ENCODE peak calls at places on chromosomes 2 and 18, in seven cellular contexts. R is hepatocyte, K is GM23338, G is MM.1S, L is Karpas-422, M is PC-3, Q is SK-N-SH. D is an unnamed sample. For H3K9me2, H3K4me1 and H3K27me3, the result is how much of the 10 kb centered on the place peaks cover.

GRCh38 chr18:887716-888115 is 17.0 kb upstream of the ADCYAP1 start:
- DNase-seq in R (no peak), K (no peak), G (no peak), L (no peak), M (peak), Q (no peak), D (no peak)

GRCh38 chr18:59075923-59076322 is 63.8 kb upstream of the SEC11C start:
- DNase-seq in R (no peak), K (no peak), G (no peak), L (no peak), M (no peak), Q (no peak), D (no peak)

GRCh38 chr2:26457695-26458364 is 20.1 kb downstream of the OTOF start:
- DNase-seq in R (no peak), K (no peak), G (no peak), L (no peak), M (no peak), Q (no peak), D (no peak)

GRCh38 chr2:24912523-24912922 is 7.5 kb downstream of the ADCY3 start:
- DNase-seq in R (no peak), K (no peak), G (no peak), L (no peak), M (no peak), Q (no peak), D (no peak)

GRCh38 chr2:216012133-216012829 is 1.1 kb downstream of the MREG start:
- DNase-seq in R (peak), K (no peak), G (no peak), L (no peak), M (peak), Q (peak), D (peak)

GRCh38 chr2:58479557-58480120 is 238.5 kb upstream of the FANCL start:
- DNase-seq in R (no peak), K (peak), G (no peak), L (no peak), M (no peak), Q (no peak), D (no peak)

GRCh38 chr2:28437918-28438317 is 45.3 kb downstream of the FOSL2 start:
- DNase-seq in R (no peak), K (no peak), G (no peak), L (no peak), M (no peak), Q (no peak), D (no peak)

GRCh38 chr2:187655001-187655400 is 100.8 kb upstream of the TFPI start:
- DNase-seq in R (no peak), K (peak), G (no peak), L (no peak), M (no peak), Q (no peak), D (no peak)

GRCh38 chr18:56815926-56816325 is 164.8 kb downstream of the WDR7 start:
- DNase-seq in R (no peak), K (no peak), G (no peak), L (no peak), M (peak), Q (no peak), D (no peak)

GRCh38 chr2:107001964-107002696 is 116.2 kb upstream of the ST6GAL2 start:
- DNase-seq in R (no peak), K (no peak), G (no peak), L (peak), M (peak), Q (no peak), D (no peak)

GRCh38 chr2:200976710-200977109 is 13.2 kb upstream of the ORC2 start:
- DNase-seq in R (no peak), K (no peak), G (no peak), L (no peak), M (no peak), Q (no peak), D (no peak)
- H3K9me2 ChIP-seq in R (under half), K (under half), G (under half), L (under half), M (under half), Q (under half), D (under half)

GRCh38 chr2:71455741-71456569 is 2.6 kb downstream of the DYSF start:
- DNase-seq in R (no peak), K (peak), G (no peak), L (no peak), M (no peak), Q (peak), D (no peak)
- H3K4me1 ChIP-seq in R (under half), K (under half), G (under half), L (under half), M (under half), Q (under half), D (half or more)

GRCh38 chr18:50179465-50179864 is 15.5 kb downstream of the MYO5B start:
- DNase-seq in R (no peak), K (no peak), G (no peak), L (no peak), M (no peak), Q (no peak), D (no peak)

GRCh38 chr18:50181590-50181989 is 13.4 kb downstream of the MYO5B start:
- DNase-seq in R (no peak), K (no peak), G (no peak), L (no peak), M (no peak), Q (no peak), D (no peak)

GRCh38 chr18:50183556-50183955 is 11.4 kb downstream of the MYO5B start:
- DNase-seq in R (no peak), K (peak), G (no peak), L (peak), M (peak), Q (no peak), D (peak)

GRCh38 chr18:50186385-50186784 is 8.6 kb downstream of the MYO5B start:
- DNase-seq in R (no peak), K (no peak), G (no peak), L (no peak), M (no peak), Q (no peak), D (no peak)

DNA sequence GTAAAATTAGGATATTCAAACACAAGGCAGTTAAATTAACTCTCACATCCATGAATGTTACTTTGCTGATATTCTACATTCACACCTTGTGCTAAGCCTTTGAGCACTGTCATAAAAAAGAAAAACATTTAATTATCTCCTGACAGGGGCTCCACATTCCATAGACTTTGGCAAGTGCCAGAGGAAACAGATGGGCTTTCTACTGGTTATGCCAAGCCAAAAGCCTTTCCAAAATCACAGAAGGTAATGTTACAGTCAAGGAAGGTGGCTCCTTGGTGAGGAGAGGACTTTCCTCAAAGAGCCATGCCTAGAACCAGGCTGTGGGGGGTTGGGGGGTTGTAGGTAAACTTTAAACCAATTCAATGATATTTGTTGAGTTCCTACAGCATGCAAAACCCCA is 12.4 kb downstream of the MYO5B start:
- DNase-seq in R (no peak), K (no peak), G (no peak), L (no peak), M (no peak), Q (no peak), D (no peak)
- H3K27me3 ChIP-seq in R (under half), K (under half), G (under half), L (under half), M (under half), Q (under half), D (under half)

GRCh38 chr2:196742685-196743084 is 56.8 kb downstream of the GTF3C3 start:
- DNase-seq in R (no peak), K (peak), G (no peak), L (no peak), M (no peak), Q (no peak), D (no peak)
- H3K9me2 ChIP-seq in R (under half), K (under half), G (under half), L (under half), M (under half), Q (under half), D (under half)

D was measured in PC-9.